ENCODE peak calls at places on chromosomes 6 and 20, in eight cellular contexts. H is cardiac muscle cell, M is astrocyte, L is K562, A is heart right ventricle, I is psoas muscle, U is SJSA1, W is HCT116. Q is an unnamed sample.

GRCh38 chr20:57481281-57481711 is 43.6 kb downstream of the CTCFL start:
- DNase-seq in A (no peak), W (no peak), M (no peak), H (no peak), L (no peak), I (no peak), U (no peak), Q (no peak)

GRCh38 chr6:130018830-130019795 is 732 bp downstream of the L3MBTL3 start:
- DNase-seq in M (peak; percentile 36), A (peak; percentile 21), L (peak; percentile 48), H (peak; percentile 51), U (peak; percentile 57), I (peak; percentile 28), W (no peak), Q (no peak)

GRCh38 chr6:20791932-20792331 is 257.7 kb downstream of the CDKAL1 start:
- DNase-seq in M (no peak), W (no peak), U (no peak), H (no peak), A (no peak), L (no peak), I (no peak), Q (no peak)

GRCh38 chr6:49118475-49118874 is 344.6 kb downstream of the MMUT start:
- DNase-seq in L (no peak), M (no peak), I (no peak), W (no peak), A (no peak), U (no peak), H (no peak), Q (no peak)

GRCh38 chr20:63431944-63432343 is 40.5 kb downstream of the KCNQ2 start:
- DNase-seq in A (no peak), M (no peak), W (peak; percentile 19), H (no peak), I (no peak), U (no peak), L (peak; percentile 34), Q (no peak)

GRCh38 chr6:48098923-48099322 is 12.1 kb downstream of the PTCHD4 start:
- DNase-seq in L (no peak), H (peak; percentile 24), A (no peak), M (peak; percentile 41), I (no peak), W (no peak), U (no peak), Q (no peak)

GRCh38 chr20:4229415-4229814 is 214.1 kb upstream of the RNF24 start:
- DNase-seq in H (no peak), U (no peak), M (no peak), L (no peak), W (no peak), I (no peak), A (no peak), Q (no peak)

GRCh38 chr6:102438181-102438580 is 1044.7 kb downstream of the GRIK2 start:
- DNase-seq in A (no peak), U (no peak), I (no peak), W (no peak), H (no peak), L (no peak), M (no peak), Q (no peak)

GRCh38 chr20:47487175-47487917 is 14.3 kb upstream of the NCOA3 start:
- DNase-seq in M (no peak), H (peak; percentile 52), W (no peak), A (no peak), U (no peak), I (no peak), L (peak; percentile 33), Q (no peak)

GRCh38 chr20:6299451-6299850 is 176.6 kb upstream of the FERMT1 start:
- DNase-seq in H (peak; percentile 1), U (no peak), W (no peak), I (no peak), M (peak; percentile 7), A (no peak), L (no peak), Q (no peak)

GRCh38 chr6:15715060-15715459 is 52.2 kb upstream of the DTNBP1 start:
- DNase-seq in A (no peak), U (no peak), M (peak; percentile 44), W (no peak), H (peak; percentile 27), L (no peak), I (no peak), Q (no peak)

GRCh38 chr6:131831392-131831791 is 23.6 kb downstream of the ENPP1 start:
- DNase-seq in U (peak; percentile 64), A (no peak), L (no peak), H (peak; percentile 18), W (no peak), M (peak; percentile 68), I (no peak), Q (no peak)

GRCh38 chr6:20265842-20266241 is 53.6 kb upstream of the MBOAT1 start:
- DNase-seq in M (no peak), I (no peak), W (no peak), H (no peak), A (no peak), U (no peak), L (no peak), Q (no peak)

GRCh38 chr6:44804016-44804415 is 416.5 kb downstream of the CDC5L start:
- DNase-seq in W (no peak), I (no peak), U (no peak), A (no peak), H (no peak), M (no peak), L (no peak), Q (no peak)

GRCh38 chr6:123295672-123296071 is 299.6 kb downstream of the CLVS2 start:
- DNase-seq in M (no peak), H (no peak), I (no peak), U (no peak), L (no peak), A (no peak), W (no peak), Q (no peak)

DNA sequence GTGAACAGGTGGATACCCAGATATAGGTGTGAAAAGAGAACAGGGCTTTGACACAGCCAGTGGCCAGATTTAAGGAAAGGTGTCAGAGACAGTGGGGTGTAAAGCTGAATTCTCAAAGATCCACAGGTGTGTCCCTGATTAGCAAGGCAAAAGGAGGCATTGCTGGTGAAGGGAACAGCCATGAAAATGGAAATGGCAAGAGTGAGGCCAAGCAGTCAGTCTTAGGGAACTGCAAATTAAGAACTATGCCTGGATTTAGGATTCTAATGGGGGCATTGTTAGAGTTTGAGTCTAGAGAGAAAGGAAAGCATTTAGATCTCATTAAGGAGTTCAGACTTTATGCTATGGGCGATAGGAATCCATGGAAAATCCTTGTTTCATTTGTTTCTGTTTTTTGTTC is 789.2 kb downstream of the MAFB start:
- DNase-seq in U (no peak), H (no peak), I (no peak), W (no peak), A (no peak), M (no peak), L (no peak), Q (no peak)
- H3K9me3 ChIP-seq in U (no peaks in the 10 kb centered on the region), H (no peaks in the 10 kb centered on the region), I (no peaks in the 10 kb centered on the region), W (peaks cover 11% of the 10 kb centered on the region), A (no peaks in the 10 kb centered on the region), M (no peaks in the 10 kb centered on the region), L (no peaks in the 10 kb centered on the region), Q (no peaks in the 10 kb centered on the region)

DNA sequence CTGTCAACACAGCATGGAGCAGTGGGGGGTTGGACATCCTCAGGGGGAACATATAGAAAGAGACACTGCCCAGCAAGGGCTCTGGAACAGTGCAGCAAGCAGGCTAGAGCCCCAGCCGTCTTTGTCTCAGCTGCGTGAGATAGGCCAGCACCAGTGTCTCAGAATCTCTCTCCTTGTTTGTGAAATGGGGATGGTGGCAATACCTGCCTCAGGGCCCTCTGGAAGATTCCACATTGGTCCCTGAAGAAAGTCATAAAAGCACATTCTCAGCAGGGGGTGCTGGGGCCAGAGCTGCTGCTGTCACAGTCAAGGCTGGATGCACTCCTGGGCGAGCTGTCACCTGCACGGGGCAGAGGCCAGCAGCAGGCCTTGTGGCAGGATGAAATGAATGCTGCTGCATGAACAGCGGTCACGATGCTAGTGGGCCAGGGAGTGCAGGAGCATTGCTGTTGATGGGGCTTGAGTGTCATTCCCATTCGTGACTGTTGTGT is 121.7 kb downstream of the SYCP2 start:
- DNase-seq in U (no peak), L (no peak), M (no peak), H (no peak), A (no peak), I (no peak), W (no peak), Q (no peak)
- H3K9me3 ChIP-seq in U (no peaks in the 10 kb centered on the region), L (no peaks in the 10 kb centered on the region), M (no peaks in the 10 kb centered on the region), H (no peaks in the 10 kb centered on the region), A (no peaks in the 10 kb centered on the region), I (no peaks in the 10 kb centered on the region), W (no peaks in the 10 kb centered on the region), Q (no peaks in the 10 kb centered on the region)

DNA sequence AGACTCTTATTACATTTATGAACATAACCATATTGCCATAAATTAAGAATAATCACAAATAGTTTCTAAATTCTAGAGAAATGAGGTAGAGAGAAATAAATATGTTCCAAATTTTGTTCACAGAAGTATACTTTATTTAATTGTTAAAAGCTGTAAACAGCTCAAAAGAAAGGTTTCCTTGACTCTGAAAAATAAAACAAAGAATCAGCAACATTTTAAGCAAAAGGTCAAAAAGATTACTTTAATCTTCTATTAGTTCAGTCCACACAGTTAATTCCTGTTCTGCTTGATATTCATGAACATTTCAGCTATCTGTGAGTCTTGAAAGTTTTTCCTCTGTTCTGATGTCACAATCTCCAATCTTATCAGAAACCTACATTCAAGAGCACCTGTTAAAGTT is 197.9 kb downstream of the GJA1 start:
- DNase-seq in H (no peak), W (no peak), A (no peak), M (no peak), L (no peak), U (no peak), I (no peak), Q (no peak)
- H3K9me3 ChIP-seq in H (no peaks in the 10 kb centered on the region), W (no peaks in the 10 kb centered on the region), A (peaks cover 48% of the 10 kb centered on the region), M (peaks cover 13% of the 10 kb centered on the region), L (no peaks in the 10 kb centered on the region), U (no peaks in the 10 kb centered on the region), I (peaks cover 25% of the 10 kb centered on the region), Q (peaks cover 18% of the 10 kb centered on the region)

GRCh38 chr20:24897974-24898373 is 51.1 kb upstream of the CST7 start:
- DNase-seq in A (no peak), M (no peak), W (no peak), I (no peak), U (no peak), H (no peak), L (no peak), Q (no peak)
- H3K9me3 ChIP-seq in A (peaks cover 6% of the 10 kb centered on the region), M (peaks cover 3% of the 10 kb centered on the region), W (no peaks in the 10 kb centered on the region), I (no peaks in the 10 kb centered on the region), U (no peaks in the 10 kb centered on the region), H (no peaks in the 10 kb centered on the region), L (no peaks in the 10 kb centered on the region), Q (no peaks in the 10 kb centered on the region)

DNA sequence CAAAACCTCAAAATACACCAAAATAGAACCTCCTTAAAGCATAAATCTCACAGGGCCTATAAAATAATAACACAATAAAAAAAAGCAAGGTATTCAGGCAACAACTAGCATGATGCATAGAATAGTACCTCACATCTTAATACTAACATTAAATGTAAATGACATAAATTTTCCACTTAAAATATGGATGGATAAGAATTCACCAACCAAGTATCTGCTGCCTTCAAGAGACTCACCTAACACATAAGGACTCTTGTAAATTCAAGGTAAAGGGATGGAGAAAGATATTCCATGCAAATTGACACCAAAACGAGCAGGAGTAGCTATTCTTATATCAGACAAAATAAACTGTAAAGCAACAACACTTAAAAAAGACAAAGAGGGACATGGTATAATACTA is 52.2 kb downstream of the PERP start:
- DNase-seq in H (no peak), M (no peak), L (no peak), I (no peak), W (no peak), U (no peak), A (no peak), Q (no peak)
- H3K9me3 ChIP-seq in H (no peaks in the 10 kb centered on the region), M (no peaks in the 10 kb centered on the region), L (no peaks in the 10 kb centered on the region), I (peaks cover 8% of the 10 kb centered on the region), W (no peaks in the 10 kb centered on the region), U (no peaks in the 10 kb centered on the region), A (peaks cover 39% of the 10 kb centered on the region), Q (peaks cover 8% of the 10 kb centered on the region)